ENCODE peak calls at places on chromosomes 2 and 18, in ten cellular contexts. U is cardiac fibroblast; I is fibroblast of mammary gland; D is endothelial cell; T is B cell; P is progenitor cell of endocrine pancreas; E is activated CD8-positive, alpha-beta T cell treated with anti-CD3 and anti-CD28 coated beads for 36 hours; M is colonic mucosa; G is WERI-Rb-1; C is Caco-2. R is an unnamed sample.

GRCh38 chr2:75539955-75540716 is 20.6 kb downstream of the EVA1A start:
- DNase-seq in U (no peak), E (no peak), I (peak; percentile 69), M (no peak), P (no peak), T (no peak), D (no peak), G (no peak), C (no peak), R (no peak)

GRCh38 chr2:231929961-231930600 is 3.9 kb upstream of the NPPC start:
- DNase-seq in I (peak; percentile 35), U (no peak), C (no peak), D (no peak), T (no peak), E (peak; percentile 56), G (peak; percentile 74), P (no peak), M (no peak), R (peak; percentile 34)

GRCh38 chr18:59517446-59518171 is 158.5 kb upstream of the LMAN1 start:
- DNase-seq in G (no peak), E (no peak), C (no peak), T (no peak), M (no peak), U (peak; percentile 30), P (peak; percentile 26), D (peak; percentile 61), I (peak; percentile 22), R (no peak)

GRCh38 chr2:37590119-37590571 is 81.3 kb downstream of the CDC42EP3 start:
- DNase-seq in I (peak; percentile 97), T (no peak), M (no peak), G (no peak), P (no peak), E (no peak), D (no peak), U (peak; percentile 73), C (no peak), R (no peak)

GRCh38 chr2:8224679-8225181 is 457.1 kb upstream of the ID2 start:
- DNase-seq in I (no peak), P (no peak), G (no peak), U (no peak), E (no peak), M (no peak), C (no peak), T (no peak), D (no peak), R (no peak)

GRCh38 chr18:46411862-46412690 is 244.9 kb downstream of the LOXHD1 start:
- DNase-seq in I (no peak), U (no peak), D (no peak), G (peak; percentile 67), E (no peak), P (no peak), C (no peak), M (peak; percentile 29), T (no peak), R (no peak)

GRCh38 chr2:161990741-161991140 is 83.3 kb downstream of the DPP4 start:
- DNase-seq in M (no peak), C (no peak), E (no peak), U (peak; percentile 95), G (no peak), I (peak; percentile 96), T (no peak), D (no peak), P (no peak), R (peak; percentile 9)

GRCh38 chr2:40329739-40330047 is 122.2 kb downstream of the SLC8A1 start:
- DNase-seq in T (no peak), G (no peak), M (no peak), I (no peak), P (no peak), U (no peak), D (no peak), E (no peak), C (no peak), R (no peak)

GRCh38 chr2:109604597-109604996 is 9.2 kb downstream of the SEPTIN10 start:
- DNase-seq in I (peak; percentile 84), C (no peak), P (no peak), T (no peak), G (no peak), D (no peak), M (no peak), U (peak; percentile 90), E (no peak), R (peak; percentile 27)

GRCh38 chr18:50284226-50284885 is 3.0 kb upstream of the MBD1 start:
- DNase-seq in E (no peak), M (no peak), P (no peak), C (no peak), D (no peak), T (no peak), G (no peak), I (peak; percentile 27), U (peak; percentile 34), R (no peak)

GRCh38 chr2:9538000-9538507 is 17.6 kb downstream of the ADAM17 start:
- DNase-seq in D (no peak), M (no peak), G (no peak), E (no peak), U (peak; percentile 98), P (no peak), C (no peak), T (no peak), I (peak; percentile 94), R (no peak)

GRCh38 chr2:170361359-170361936 is 183.5 kb downstream of the MYO3B start:
- DNase-seq in D (peak; percentile 70), T (no peak), I (peak; percentile 59), E (peak; percentile 77), U (peak; percentile 72), P (peak; percentile 27), M (peak; percentile 61), G (peak; percentile 60), C (peak; percentile 58), R (peak; percentile 56)

GRCh38 chr18:8813621-8814020 is 108.3 kb downstream of the MTCL1 start:
- DNase-seq in M (no peak), D (no peak), E (no peak), U (no peak), I (peak; percentile 53), T (no peak), C (no peak), G (no peak), P (no peak), R (no peak)

GRCh38 chr2:46276652-46277051 is 20.6 kb upstream of the EPAS1 start:
- DNase-seq in C (no peak), G (no peak), E (no peak), D (no peak), M (no peak), T (no peak), I (peak; percentile 10), U (peak; percentile 52), P (no peak), R (no peak)

GRCh38 chr18:45777393-45777792 is 48.1 kb upstream of the SIGLEC15 start:
- DNase-seq in G (no peak), M (no peak), D (no peak), P (no peak), U (peak; percentile 84), E (no peak), C (no peak), T (no peak), I (peak; percentile 94), R (no peak)

GRCh38 chr18:50630895-50631294 is 71.0 kb downstream of the MAPK4 start:
- DNase-seq in U (no peak), T (no peak), M (no peak), I (no peak), D (no peak), G (no peak), C (no peak), P (no peak), E (no peak), R (no peak)

GRCh38 chr2:78811955-78812610 is 213.4 kb upstream of the REG3G start:
- DNase-seq in T (no peak), D (no peak), M (no peak), U (no peak), C (no peak), I (no peak), E (no peak), G (no peak), P (no peak), R (no peak)

GRCh38 chr2:98936133-98936916 is at the start of gene CRACDL:
- DNase-seq in G (peak; percentile 35), T (no peak), E (peak; percentile 62), M (no peak), U (peak; percentile 20), I (no peak), C (no peak), P (no peak), D (peak; percentile 30), R (peak; percentile 37)

DNA sequence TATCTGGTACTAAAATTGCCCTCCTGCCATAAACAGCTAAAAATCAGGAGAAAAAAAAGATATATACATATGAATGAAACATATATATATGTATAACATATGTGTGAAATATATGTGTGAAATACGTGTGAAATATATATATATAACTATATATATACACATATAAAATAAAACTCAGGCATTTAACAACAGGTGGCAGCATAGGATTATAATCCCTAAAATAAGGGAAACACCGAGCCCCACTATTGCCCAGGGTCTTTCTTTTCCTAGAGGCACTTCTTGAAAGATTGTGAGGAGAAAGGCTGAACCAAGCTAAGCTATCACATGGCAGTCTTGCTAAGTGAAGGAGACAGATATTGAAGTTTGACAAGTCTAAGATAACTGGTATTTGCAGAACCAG is 65.9 kb upstream of the CYTIP start:
- DNase-seq in G (no peak), U (no peak), C (no peak), D (no peak), T (no peak), E (no peak), I (no peak), M (no peak), P (no peak), R (no peak)
- TF ChIP-seq CTCF in G (no peak), U (no peak), C (no peak), D (no peak), T (no peak), E (no peak), I (no peak), M (no peak), P (no peak), R (no peak)

DNA sequence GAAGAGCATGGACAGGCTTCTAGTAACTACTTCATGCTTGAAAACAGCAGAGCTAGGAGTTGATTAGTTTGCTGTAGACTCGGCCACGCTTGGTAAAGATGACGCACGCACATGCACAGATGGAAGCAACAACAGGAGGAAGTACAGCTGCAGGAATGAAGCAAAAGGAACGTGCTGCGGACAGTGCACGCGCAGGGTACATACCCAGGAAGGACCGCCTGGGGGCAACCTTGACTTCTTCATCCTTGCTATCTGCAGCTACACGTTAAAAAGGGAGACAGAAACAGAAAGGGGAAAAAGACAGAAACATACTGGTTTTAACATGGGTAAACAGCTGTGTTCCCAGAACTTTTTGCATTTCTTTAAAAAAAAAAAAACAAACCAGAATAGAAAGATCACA is 17.7 kb downstream of the SLC66A2 start:
- DNase-seq in D (no peak), M (peak; percentile 76), C (no peak), G (peak; percentile 89), T (no peak), U (peak; percentile 58), P (no peak), E (no peak), I (no peak), R (no peak)
- TF ChIP-seq CTCF in D (peak; percentile 23), M (no peak), C (peak; percentile 5), G (peak; percentile 95), T (no peak), U (peak; percentile 28), P (peak; percentile 59), E (no peak), I (no peak), R (no peak)

GRCh38 chr2:26605195-26605968 is 35.8 kb downstream of the CIB4 start:
- DNase-seq in M (peak; percentile 45), I (peak; percentile 66), T (no peak), U (peak; percentile 67), G (peak; percentile 80), P (peak; percentile 32), E (peak; percentile 48), D (peak; percentile 56), C (peak; percentile 66), R (peak; percentile 66)
- TF ChIP-seq CTCF in M (peak; percentile 61), I (peak; percentile 91), T (peak; percentile 68), U (peak; percentile 89), G (peak; percentile 93), P (peak; percentile 83), E (peak; percentile 84), D (peak; percentile 76), C (peak; percentile 82), R (peak; percentile 85)

GRCh38 chr2:238015705-238016104 is 45.1 kb upstream of the SCLY start:
- DNase-seq in I (no peak), G (no peak), U (no peak), E (no peak), M (no peak), T (no peak), D (no peak), C (no peak), P (no peak), R (no peak)
- TF ChIP-seq CTCF in I (peak; percentile 10), G (peak; percentile 37), U (peak; percentile 21), E (no peak), M (no peak), T (no peak), D (no peak), C (no peak), P (peak; percentile 20), R (no peak)